ENCODE peak calls at places on chromosome 13, in five cellular contexts. Y is IMR-90, X is trophoblast cell, N is mesenchymal stem cell, V is neuronal stem cell. K is an unnamed sample.

GRCh38 chr13:83221813-83222241 is 660.4 kb downstream of the SLITRK1 start:
- DNase-seq in X (no peak), V (no peak), Y (peak), N (no peak), K (no peak)

GRCh38 chr13:22915442-22916082 is 265.2 kb upstream of the SGCG start:
- DNase-seq in X (peak), N (peak), V (peak), Y (peak), K (peak)

GRCh38 chr13:99308481-99309087 is 1.4 kb upstream of the GPR183 start:
- DNase-seq in X (peak), Y (peak), V (no peak), N (peak), K (no peak)

GRCh38 chr13:42970824-42971669 is 21.0 kb downstream of the EPSTI1 start:
- DNase-seq in Y (peak), V (peak), X (peak), N (peak), K (peak)

GRCh38 chr13:70623260-70623659 is 515.0 kb upstream of the KLHL1 start:
- DNase-seq in Y (peak), V (no peak), X (peak), N (peak), K (no peak)

GRCh38 chr13:76878043-76878442 is 8.2 kb downstream of the KCTD12 start:
- DNase-seq in Y (no peak), V (no peak), X (no peak), N (no peak), K (no peak)

GRCh38 chr13:105762096-105762495 is 773.4 kb downstream of the EFNB2 start:
- DNase-seq in Y (no peak), V (no peak), N (no peak), X (no peak), K (no peak)

GRCh38 chr13:90416938-90417337 is 930.5 kb upstream of the MIR17HG start:
- DNase-seq in N (peak), Y (no peak), V (no peak), X (no peak), K (no peak)

GRCh38 chr13:33644607-33645543 is 173.1 kb upstream of the RFC3 start:
- DNase-seq in V (no peak), X (no peak), Y (peak), N (no peak), K (no peak)

GRCh38 chr13:46184277-46184699 is 2.3 kb upstream of the LCP1 start:
- DNase-seq in N (no peak), V (no peak), X (peak), Y (no peak), K (peak)

GRCh38 chr13:110548891-110549794 is 12.4 kb downstream of the RAB20 start:
- DNase-seq in V (no peak), X (peak), Y (no peak), N (no peak), K (no peak)
- H2AK5ac ChIP-seq in V (peak), X (peak), Y (no peak), N (peak), K (no peak)

DNA sequence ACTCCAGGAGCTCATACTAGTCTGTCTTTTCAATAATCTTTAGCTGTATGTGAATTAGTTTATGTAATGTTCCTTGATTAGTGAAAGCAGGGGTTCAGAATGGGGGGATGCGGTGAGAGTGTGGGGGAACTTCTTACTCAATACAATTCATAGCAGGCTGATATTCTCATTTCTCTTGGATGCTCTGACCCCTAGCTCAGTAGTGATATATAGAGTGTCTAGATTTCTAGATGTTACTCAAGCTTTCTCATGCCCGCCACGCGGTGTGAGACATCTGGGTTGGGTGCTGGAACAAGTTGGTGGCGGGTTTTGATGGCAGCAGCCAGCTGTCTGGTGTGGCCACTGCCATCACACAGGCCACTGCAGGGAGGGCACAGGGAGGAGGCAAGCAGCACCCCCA is 39.3 kb upstream of the FLT1 start:
- DNase-seq in X (no peak), V (no peak), Y (no peak), N (no peak), K (no peak)
- H2AK5ac ChIP-seq in X (no peak), V (no peak), Y (no peak), N (no peak), K (no peak)

GRCh38 chr13:30047154-30047874 is 196.9 kb upstream of the UBL3 start:
- DNase-seq in Y (peak), N (no peak), X (no peak), V (no peak), K (no peak)
- H2AK5ac ChIP-seq in Y (peak), N (no peak), X (no peak), V (no peak), K (no peak)

GRCh38 chr13:97648881-97649224 is 214.9 kb downstream of the RAP2A start:
- DNase-seq in X (no peak), N (no peak), Y (no peak), V (no peak), K (no peak)
- H2AK5ac ChIP-seq in X (no peak), N (no peak), Y (no peak), V (no peak), K (no peak)